ENCODE peak calls at places on chromosomes 2 and 18, in five cellular contexts. T is GM12878, A is stomach, E is endothelial cell of umbilical vein, U is suprapubic skin. R is an unnamed sample. For H3K36me3, the result is how much of the 10 kb centered on the place peaks cover.

GRCh38 chr2:240436626-240437180 is 1.2 kb downstream of the GPC1 start:
- DNase-seq in T (no peak), U (no peak), A (no peak), E (no peak), R (no peak)

GRCh38 chr2:212595036-212595654 is 56.5 kb upstream of the ERBB4 start:
- DNase-seq in A (no peak), T (peak), U (no peak), E (no peak), R (no peak)

GRCh38 chr2:142734770-142735169 is 142.7 kb upstream of the KYNU start:
- DNase-seq in T (no peak), A (no peak), U (no peak), E (no peak), R (no peak)

GRCh38 chr18:50569930-50570329 is 10.0 kb downstream of the MAPK4 start:
- DNase-seq in U (no peak), A (no peak), T (no peak), E (no peak), R (no peak)

GRCh38 chr18:12282436-12283039 is 25.5 kb upstream of the TUBB6 start:
- DNase-seq in E (no peak), T (no peak), U (no peak), A (no peak), R (no peak)

GRCh38 chr2:170260188-170260587 is 82.2 kb downstream of the MYO3B start:
- DNase-seq in E (no peak), A (no peak), U (no peak), T (no peak), R (no peak)

GRCh38 chr2:187431911-187432310 is 16.1 kb downstream of the CALCRL start:
- DNase-seq in E (peak), T (no peak), U (no peak), A (no peak), R (no peak)

GRCh38 chr18:76759056-76759455 is 63.3 kb upstream of the ZNF236 start:
- DNase-seq in A (no peak), U (no peak), T (no peak), E (no peak), R (no peak)

GRCh38 chr2:85813211-85813977 is 59.6 kb downstream of the ATOH8 start:
- DNase-seq in T (no peak), U (peak), E (no peak), A (no peak), R (no peak)

GRCh38 chr2:27264753-27265535 is 2.1 kb upstream of the SLC30A3 start:
- DNase-seq in E (peak), T (no peak), A (peak), U (no peak), R (no peak)

GRCh38 chr18:80103231-80103630 is 5.8 kb upstream of the ADNP2 start:
- DNase-seq in E (no peak), U (no peak), A (no peak), T (no peak), R (no peak)

GRCh38 chr2:238418196-238418998 is 8.3 kb upstream of the ASB1 start:
- DNase-seq in E (no peak), T (no peak), U (no peak), A (peak), R (peak)

GRCh38 chr2:111191877-111192276 is 71.2 kb downstream of the BCL2L11 start:
- DNase-seq in T (no peak), U (no peak), E (no peak), A (no peak), R (no peak)

GRCh38 chr2:128506534-128506933 is 187.9 kb upstream of the HS6ST1 start:
- DNase-seq in E (no peak), U (no peak), A (no peak), T (no peak), R (no peak)

GRCh38 chr18:50969448-50969847 is 1.6 kb downstream of the ELAC1 start:
- DNase-seq in U (no peak), A (no peak), E (no peak), T (no peak), R (no peak)

GRCh38 chr2:234368861-234369261 is 128.0 kb downstream of the ARL4C start:
- DNase-seq in T (no peak), E (no peak), U (no peak), A (no peak), R (no peak)

GRCh38 chr18:64094210-64094609 is 54.7 kb downstream of the LINC00305 start:
- DNase-seq in A (no peak), U (no peak), T (no peak), E (no peak), R (no peak)

GRCh38 chr2:31108887-31109286 is 29.4 kb downstream of the GALNT14 start:
- DNase-seq in E (no peak), T (no peak), U (no peak), A (no peak), R (no peak)

GRCh38 chr2:128347701-128348504 is 29.2 kb upstream of the HS6ST1 start:
- DNase-seq in E (peak), A (peak), U (peak), T (no peak), R (peak)

GRCh38 chr2:9681427-9681817 is 50.6 kb upstream of the YWHAQ start:
- DNase-seq in U (no peak), T (no peak), E (peak), A (no peak), R (no peak)

GRCh38 chr18:13241893-13242175 is 23.3 kb downstream of the LDLRAD4 start:
- DNase-seq in A (no peak), E (no peak), U (peak), T (no peak), R (no peak)

GRCh38 chr2:19916385-19916784 is 14.6 kb upstream of the TTC32 start:
- DNase-seq in T (no peak), U (no peak), A (no peak), E (no peak), R (no peak)

GRCh38 chr2:38200583-38200982 is 124.6 kb upstream of the CYP1B1 start:
- DNase-seq in A (no peak), T (no peak), U (no peak), E (no peak), R (no peak)

GRCh38 chr18:24475926-24476589 is 15.6 kb downstream of the HRH4 start:
- DNase-seq in U (no peak), A (no peak), E (no peak), T (no peak), R (no peak)

GRCh38 chr2:142038826-142039225 is 92.0 kb downstream of the LRP1B start:
- DNase-seq in A (no peak), U (no peak), T (no peak), E (no peak), R (no peak)

GRCh38 chr2:149597050-149598013 is 9.8 kb upstream of the MMADHC start:
- DNase-seq in E (peak), A (peak), U (no peak), T (peak), R (no peak)

GRCh38 chr18:25831226-25831828 is 259.1 kb downstream of the SS18 start:
- DNase-seq in E (no peak), U (no peak), T (no peak), A (no peak), R (no peak)

GRCh38 chr2:33488178-33488690 is 11.8 kb downstream of the RASGRP3 start:
- DNase-seq in A (no peak), E (no peak), U (no peak), T (no peak), R (no peak)

GRCh38 chr2:209097168-209097567 is 326.7 kb upstream of the MAP2 start:
- DNase-seq in A (no peak), E (no peak), T (no peak), U (no peak), R (no peak)

GRCh38 chr2:100213595-100213994 is 71.2 kb upstream of the AFF3 start:
- DNase-seq in T (no peak), A (peak), E (no peak), U (no peak), R (no peak)

GRCh38 chr18:38081516-38081915 is 515.9 kb upstream of the CELF4 start:
- DNase-seq in A (no peak), T (no peak), E (no peak), U (no peak), R (no peak)

GRCh38 chr2:110770308-110770695 is 37.9 kb downstream of the ACOXL start:
- DNase-seq in E (no peak), U (no peak), T (no peak), A (no peak), R (no peak)

GRCh38 chr2:9179572-9180201 is 26.9 kb upstream of the ASAP2 start:
- DNase-seq in T (no peak), A (peak), E (peak), U (no peak), R (no peak)

GRCh38 chr2:81523344-81523743 is 1218.8 kb upstream of the LRRTM1 start:
- DNase-seq in A (no peak), U (no peak), T (no peak), E (no peak), R (no peak)

GRCh38 chr2:147662221-147662620 is 182.6 kb upstream of the ACVR2A start:
- DNase-seq in T (no peak), E (no peak), U (no peak), A (no peak), R (no peak)

GRCh38 chr2:147663153-147663961 is 181.5 kb upstream of the ACVR2A start:
- DNase-seq in E (no peak), T (peak), U (no peak), A (no peak), R (no peak)

GRCh38 chr2:147660680-147661079 is 184.1 kb upstream of the ACVR2A start:
- DNase-seq in E (no peak), A (no peak), T (no peak), U (no peak), R (no peak)

GRCh38 chr2:147657086-147658000 is 187.5 kb upstream of the ACVR2A start:
- DNase-seq in U (no peak), E (no peak), T (no peak), A (no peak), R (no peak)

DNA sequence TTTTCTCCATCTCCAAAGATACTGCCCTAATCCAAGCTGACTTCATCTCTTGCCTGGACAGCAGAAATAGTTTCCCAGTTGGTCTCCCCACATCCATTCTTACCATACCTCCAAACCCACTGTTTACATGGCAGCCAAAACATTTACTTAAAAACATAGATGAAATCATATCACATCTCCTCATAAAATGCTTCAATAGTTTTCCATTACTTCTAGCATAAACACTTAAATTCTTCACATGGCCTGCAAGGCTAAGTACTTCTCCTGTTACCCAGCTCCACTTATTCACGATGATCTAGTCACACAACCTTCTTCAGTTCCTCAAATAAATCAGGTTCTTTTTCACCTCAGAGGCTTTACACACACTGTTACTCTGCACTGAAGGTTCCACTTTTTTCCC is 185.8 kb upstream of the ACVR2A start:
- DNase-seq in A (no peak), E (no peak), U (no peak), T (no peak), R (no peak)
- TF ChIP-seq CTCF in A (no peak), E (no peak), U (no peak), T (no peak), R (no peak)

GRCh38 chr2:120684225-120684624 is 51.4 kb upstream of the GLI2 start:
- DNase-seq in A (no peak), T (no peak), U (no peak), E (no peak), R (no peak)

GRCh38 chr2:120683081-120683480 is 52.6 kb upstream of the GLI2 start:
- DNase-seq in T (no peak), A (no peak), E (no peak), U (peak), R (no peak)

GRCh38 chr2:120685403-120686297 is 50.0 kb upstream of the GLI2 start:
- DNase-seq in A (no peak), E (no peak), T (no peak), U (peak), R (no peak)

GRCh38 chr2:120683701-120684100 is 52.0 kb upstream of the GLI2 start:
- DNase-seq in T (no peak), E (no peak), U (peak), A (no peak), R (no peak)

GRCh38 chr2:120684691-120685402 is 50.8 kb upstream of the GLI2 start:
- DNase-seq in T (no peak), A (no peak), E (no peak), U (peak), R (no peak)
- TF ChIP-seq POLR2AphosphoS5 in T (no peak), A (no peak), E (no peak), U (no peak), R (no peak)

DNA sequence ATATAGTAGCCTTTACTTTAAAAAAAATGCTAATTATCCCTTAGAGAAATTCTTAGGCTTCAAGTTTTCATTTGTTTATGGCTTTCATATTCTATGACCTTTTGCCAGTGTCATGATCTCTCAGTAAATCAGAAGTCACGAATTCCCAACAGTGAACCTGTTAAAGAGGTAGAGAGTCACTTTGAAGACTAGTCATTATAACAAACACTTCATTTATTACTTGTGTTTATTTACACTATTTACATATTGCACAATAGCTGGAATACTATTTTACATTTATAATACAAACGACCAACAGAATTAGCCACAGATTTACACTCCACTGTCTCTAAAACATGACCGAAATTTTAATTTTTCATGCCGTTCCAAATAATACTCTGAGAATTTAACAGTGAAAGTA is 8.5 kb downstream of the ALKAL2 start:
- DNase-seq in T (no peak), E (no peak), A (no peak), U (no peak), R (no peak)
- H3K36me3 ChIP-seq in T (under half), E (under half), A (half or more), U (half or more), R (under half)

GRCh38 chr2:65096948-65097347 is 33.0 kb downstream of the RAB1A start:
- DNase-seq in A (no peak), E (peak), U (no peak), T (no peak), R (no peak)
- TF ChIP-seq CTCF in A (no peak), E (no peak), U (no peak), T (no peak), R (no peak)

GRCh38 chr18:524496-524895 is 24.0 kb upstream of the COLEC12 start:
- DNase-seq in E (peak), A (no peak), U (no peak), T (no peak), R (no peak)

GRCh38 chr18:515156-515815 is 14.8 kb upstream of the COLEC12 start:
- DNase-seq in U (no peak), T (no peak), E (no peak), A (no peak), R (no peak)

GRCh38 chr18:518081-518480 is 17.6 kb upstream of the COLEC12 start:
- DNase-seq in U (no peak), A (no peak), T (no peak), E (no peak), R (no peak)

GRCh38 chr18:515838-516237 is 15.3 kb upstream of the COLEC12 start:
- DNase-seq in E (peak), A (no peak), T (no peak), U (no peak), R (no peak)

GRCh38 chr18:519019-519879 is 18.7 kb upstream of the COLEC12 start:
- DNase-seq in A (peak), T (peak), E (peak), U (no peak), R (no peak)
- TF ChIP-seq POLR2AphosphoS5 in A (no peak), T (no peak), E (no peak), U (no peak), R (no peak)

GRCh38 chr2:233319256-233319655 is 11.6 kb downstream of the SAG start:
- DNase-seq in E (no peak), A (no peak), U (no peak), T (no peak), R (no peak)

GRCh38 chr2:233311241-233311926 is 3.8 kb downstream of the SAG start:
- DNase-seq in T (no peak), E (no peak), A (no peak), U (no peak), R (no peak)

GRCh38 chr2:233317544-233317943 is 9.9 kb downstream of the SAG start:
- DNase-seq in T (no peak), U (no peak), A (no peak), E (no peak), R (no peak)

GRCh38 chr2:233312874-233313273 is 5.3 kb downstream of the SAG start:
- DNase-seq in T (no peak), A (no peak), E (no peak), U (no peak), R (no peak)

DNA sequence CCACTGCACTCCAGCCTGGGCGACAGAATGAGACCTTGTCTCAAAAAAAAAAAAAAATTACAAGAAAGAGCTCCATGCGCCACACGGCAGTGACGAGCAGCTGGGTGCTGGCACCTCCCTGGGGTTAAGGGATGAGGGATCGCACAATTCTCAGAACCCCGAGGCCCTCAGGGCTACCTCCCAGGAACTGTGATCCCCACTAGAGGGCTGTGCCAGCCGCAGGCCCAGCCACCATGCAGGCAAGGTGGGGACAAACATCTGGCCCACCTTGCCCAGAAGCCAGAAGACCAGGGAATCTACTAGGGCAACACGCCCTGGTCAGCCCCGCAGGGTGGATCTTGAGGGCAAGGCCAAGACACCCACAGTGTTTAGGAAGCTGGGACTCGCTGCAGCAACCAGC is 6.6 kb downstream of the SAG start:
- DNase-seq in A (no peak), U (no peak), T (no peak), E (no peak), R (no peak)
- H3K36me3 ChIP-seq in A (under half), U (under half), T (under half), E (under half), R (under half)

GRCh38 chr2:190313880-190314279 is 5.7 kb downstream of the HIBCH start:
- DNase-seq in U (no peak), T (no peak), E (no peak), A (no peak), R (no peak)
- TF ChIP-seq CTCF in U (no peak), T (no peak), E (no peak), A (no peak), R (no peak)

R was measured in breast epithelium.